ENCODE peak calls at places on chromosomes 13 and 19, in ten cellular contexts. O is suprapubic skin; S is ovary; C is T follicular helper cell; W is stimulated activated CD4-positive, alpha-beta T cell treated with anti-CD3 and anti-CD28 coated beads, Interleukin-12 subunit alpha, Interleukin-12 subunit beta, amount 100 ng/mL, for 4 hours; V is neural crest cell; N is kidney tubule cell; I is activated T-cell treated with anti-CD3 and anti-CD28 coated beads for 1 hour; M is NCI-H1436; U is ACHN. K is an unnamed sample.

GRCh38 chr19:49557641-49558325 is 22.6 kb downstream of the NOSIP start:
- DNase-seq in O (no peak), S (no peak), C (no peak), W (no peak), V (no peak), N (no peak), I (no peak), M (no peak), U (no peak), K (no peak)

GRCh38 chr19:48102870-48103751 is 7.5 kb downstream of the PLA2G4C start:
- DNase-seq in O (no peak), S (no peak), C (no peak), W (no peak), V (peak; percentile 64), N (peak; percentile 64), I (peak; percentile 14), M (peak; percentile 13), U (peak; percentile 31), K (peak; percentile 66)

GRCh38 chr13:63311587-63311986 is 1895.9 kb upstream of the PCDH20 start:
- DNase-seq in O (no peak), S (no peak), C (no peak), W (no peak), V (no peak), N (no peak), I (no peak), M (no peak), U (no peak), K (no peak)

GRCh38 chr13:20126460-20127262 is 34.2 kb downstream of the GJA3 start:
- DNase-seq in O (peak; percentile 58), S (no peak), C (no peak), W (no peak), V (no peak), N (no peak), I (no peak), M (no peak), U (no peak), K (no peak)

GRCh38 chr13:48828962-48829405 is 146.7 kb upstream of the FNDC3A start:
- DNase-seq in O (no peak), S (no peak), C (no peak), W (no peak), V (no peak), N (peak; percentile 94), I (no peak), M (peak; percentile 72), U (peak; percentile 23), K (peak; percentile 67)

GRCh38 chr13:30865131-30866009 is 40.7 kb upstream of the MEDAG start:
- DNase-seq in O (peak; percentile 91), S (peak; percentile 79), C (peak; percentile 16), W (peak; percentile 50), V (peak; percentile 61), N (peak; percentile 86), I (peak; percentile 33), M (peak; percentile 27), U (peak; percentile 80), K (peak; percentile 89)

GRCh38 chr13:114004416-114005205 is 30.7 kb upstream of the C13orf46 start:
- DNase-seq in O (peak; percentile 57), S (peak; percentile 17), C (no peak), W (no peak), V (no peak), N (no peak), I (no peak), M (no peak), U (no peak), K (no peak)

GRCh38 chr13:77749481-77749880 is 52.0 kb downstream of the SLAIN1 start:
- DNase-seq in O (no peak), S (no peak), C (no peak), W (no peak), V (no peak), N (peak; percentile 63), I (no peak), M (no peak), U (no peak), K (no peak)

GRCh38 chr13:47519626-47520025 is 481.4 kb downstream of the SUCLA2 start:
- DNase-seq in O (no peak), S (no peak), C (no peak), W (no peak), V (no peak), N (no peak), I (no peak), M (no peak), U (no peak), K (no peak)

GRCh38 chr19:41328157-41328817 is 18.3 kb downstream of the CCDC97 start:
- DNase-seq in O (no peak), S (no peak), C (no peak), W (no peak), V (no peak), N (no peak), I (no peak), M (no peak), U (no peak), K (no peak)

GRCh38 chr13:40789275-40790231 is at the start of gene SLC25A15:
- DNase-seq in O (peak; percentile 83), S (peak; percentile 73), C (peak; percentile 49), W (peak; percentile 74), V (peak; percentile 68), N (peak; percentile 91), I (peak; percentile 63), M (peak; percentile 31), U (peak; percentile 84), K (peak; percentile 78)

GRCh38 chr19:15108845-15109767 is 1.9 kb downstream of the SYDE1 start:
- DNase-seq in O (no peak), S (no peak), C (no peak), W (no peak), V (no peak), N (no peak), I (no peak), M (no peak), U (no peak), K (no peak)

GRCh38 chr19:2087621-2088100 is 8.5 kb downstream of the MOB3A start:
- DNase-seq in O (no peak), S (no peak), C (no peak), W (no peak), V (no peak), N (no peak), I (no peak), M (no peak), U (no peak), K (no peak)

GRCh38 chr19:30780456-30780855 is 408.3 kb downstream of the ZNF536 start:
- DNase-seq in O (no peak), S (no peak), C (no peak), W (no peak), V (no peak), N (no peak), I (no peak), M (no peak), U (no peak), K (no peak)

GRCh38 chr19:18171605-18172327 is 1.8 kb upstream of the IFI30 start:
- DNase-seq in O (no peak), S (no peak), C (no peak), W (no peak), V (no peak), N (no peak), I (no peak), M (no peak), U (no peak), K (no peak)

GRCh38 chr13:88586263-88586662 is 915.1 kb downstream of the SLITRK5 start:
- DNase-seq in O (no peak), S (no peak), C (no peak), W (no peak), V (no peak), N (no peak), I (no peak), M (no peak), U (no peak), K (no peak)

GRCh38 chr13:71801165-71801564 is 65.8 kb downstream of the DACH1 start:
- DNase-seq in O (no peak), S (no peak), C (no peak), W (no peak), V (no peak), N (no peak), I (no peak), M (no peak), U (no peak), K (no peak)

GRCh38 chr13:35957174-35957867 is 173.9 kb downstream of the DCLK1 start:
- DNase-seq in O (no peak), S (no peak), C (no peak), W (no peak), V (no peak), N (no peak), I (no peak), M (no peak), U (no peak), K (peak; percentile 23)

GRCh38 chr19:49133621-49134454 is 14.5 kb downstream of the PPFIA3 start:
- DNase-seq in O (no peak), S (peak; percentile 81), C (no peak), W (peak; percentile 49), V (no peak), N (peak; percentile 71), I (peak; percentile 47), M (no peak), U (no peak), K (no peak)

GRCh38 chr19:18157465-18158063 is 4.6 kb downstream of the PIK3R2 start:
- DNase-seq in O (no peak), S (peak; percentile 59), C (no peak), W (no peak), V (peak; percentile 53), N (no peak), I (no peak), M (peak; percentile 81), U (no peak), K (peak; percentile 79)

GRCh38 chr19:1424182-1424955 is 13.8 kb upstream of the RPS15 start:
- DNase-seq in O (no peak), S (no peak), C (no peak), W (no peak), V (no peak), N (no peak), I (no peak), M (no peak), U (no peak), K (no peak)

GRCh38 chr13:63435668-63436275 is 2020.1 kb upstream of the PCDH20 start:
- DNase-seq in O (no peak), S (no peak), C (no peak), W (no peak), V (no peak), N (peak; percentile 94), I (no peak), M (no peak), U (peak; percentile 90), K (peak; percentile 64)